ENCODE peak calls at places on chromosomes 13 and 19, in nine cellular contexts. One of them, this sample, is unnamed.
A peak's percentile ranks its signal among the peaks of the same experiment; 100 is the strongest.

GRCh38 chr13:109770436-109770835 is 15.9 kb downstream of the IRS2 start:
- DNase-seq in smooth muscle cell of the brain vasculature: no peak
- DNase-seq in right cardiac atrium: no peak
- DNase-seq in mucosa of descending colon: no peak
- DNase-seq in stomach: no peak
- DNase-seq in astrocyte of the cerebellum: no peak
- DNase-seq in effector CD4-positive, alpha-beta T cell: no peak
- DNase-seq in bronchial epithelial cell: no peak
- DNase-seq in nucleus accumbens: no peak
- DNase-seq in this sample: no peak

GRCh38 chr19:42140125-42140754 is 8.0 kb upstream of the POU2F2 start:
- DNase-seq in smooth muscle cell of the brain vasculature: peak; percentile 43
- DNase-seq in right cardiac atrium: peak; percentile 85
- DNase-seq in mucosa of descending colon: peak; percentile 69
- DNase-seq in stomach: peak; percentile 41
- DNase-seq in astrocyte of the cerebellum: peak; percentile 60
- DNase-seq in effector CD4-positive, alpha-beta T cell: no peak
- DNase-seq in bronchial epithelial cell: peak; percentile 42
- DNase-seq in nucleus accumbens: no peak
- DNase-seq in this sample: peak; percentile 82

GRCh38 chr19:46723023-46723461 is 6.1 kb upstream of the PRKD2 start:
- DNase-seq in smooth muscle cell of the brain vasculature: no peak
- DNase-seq in right cardiac atrium: peak; percentile 50
- DNase-seq in mucosa of descending colon: no peak
- DNase-seq in stomach: no peak
- DNase-seq in astrocyte of the cerebellum: no peak
- DNase-seq in effector CD4-positive, alpha-beta T cell: no peak
- DNase-seq in bronchial epithelial cell: no peak
- DNase-seq in nucleus accumbens: no peak
- DNase-seq in this sample: no peak

GRCh38 chr13:73782781-73783180 is 351.4 kb downstream of the KLF12 start:
- DNase-seq in smooth muscle cell of the brain vasculature: no peak
- DNase-seq in right cardiac atrium: no peak
- DNase-seq in mucosa of descending colon: no peak
- DNase-seq in stomach: no peak
- DNase-seq in astrocyte of the cerebellum: peak; percentile 34
- DNase-seq in effector CD4-positive, alpha-beta T cell: no peak
- DNase-seq in bronchial epithelial cell: no peak
- DNase-seq in nucleus accumbens: no peak
- DNase-seq in this sample: no peak

GRCh38 chr13:95083758-95084157 is 217.5 kb downstream of the ABCC4 start:
- DNase-seq in smooth muscle cell of the brain vasculature: no peak
- DNase-seq in right cardiac atrium: no peak
- DNase-seq in mucosa of descending colon: no peak
- DNase-seq in stomach: no peak
- DNase-seq in astrocyte of the cerebellum: no peak
- DNase-seq in effector CD4-positive, alpha-beta T cell: no peak
- DNase-seq in bronchial epithelial cell: peak; percentile 93
- DNase-seq in nucleus accumbens: no peak
- DNase-seq in this sample: peak; percentile 59

GRCh38 chr13:112204881-112205327 is 138.0 kb downstream of the SOX1 start:
- DNase-seq in smooth muscle cell of the brain vasculature: no peak
- DNase-seq in right cardiac atrium: no peak
- DNase-seq in mucosa of descending colon: no peak
- DNase-seq in stomach: no peak
- DNase-seq in astrocyte of the cerebellum: no peak
- DNase-seq in effector CD4-positive, alpha-beta T cell: no peak
- DNase-seq in bronchial epithelial cell: no peak
- DNase-seq in nucleus accumbens: no peak
- DNase-seq in this sample: no peak

GRCh38 chr19:29666634-29667389 is 1.6 kb downstream of the PLEKHF1 start:
- DNase-seq in smooth muscle cell of the brain vasculature: peak; percentile 87
- DNase-seq in right cardiac atrium: peak; percentile 90
- DNase-seq in mucosa of descending colon: peak; percentile 51
- DNase-seq in stomach: peak; percentile 54
- DNase-seq in astrocyte of the cerebellum: peak; percentile 73
- DNase-seq in effector CD4-positive, alpha-beta T cell: no peak
- DNase-seq in bronchial epithelial cell: no peak
- DNase-seq in nucleus accumbens: no peak
- DNase-seq in this sample: peak; percentile 70

GRCh38 chr13:61728468-61728867 is 312.8 kb upstream of the PCDH20 start:
- DNase-seq in smooth muscle cell of the brain vasculature: no peak
- DNase-seq in right cardiac atrium: no peak
- DNase-seq in mucosa of descending colon: no peak
- DNase-seq in stomach: no peak
- DNase-seq in astrocyte of the cerebellum: peak; percentile 65
- DNase-seq in effector CD4-positive, alpha-beta T cell: no peak
- DNase-seq in bronchial epithelial cell: peak; percentile 42
- DNase-seq in nucleus accumbens: no peak
- DNase-seq in this sample: peak; percentile 20

GRCh38 chr13:51315658-51316057 is 23.8 kb upstream of the SERPINE3 start:
- DNase-seq in smooth muscle cell of the brain vasculature: peak; percentile 36
- DNase-seq in right cardiac atrium: no peak
- DNase-seq in mucosa of descending colon: no peak
- DNase-seq in stomach: no peak
- DNase-seq in astrocyte of the cerebellum: no peak
- DNase-seq in effector CD4-positive, alpha-beta T cell: no peak
- DNase-seq in bronchial epithelial cell: no peak
- DNase-seq in nucleus accumbens: no peak
- DNase-seq in this sample: no peak

GRCh38 chr19:8361921-8362793 is 1.8 kb upstream of the ANGPTL4 start:
- DNase-seq in smooth muscle cell of the brain vasculature: no peak
- DNase-seq in right cardiac atrium: peak; percentile 97
- DNase-seq in mucosa of descending colon: peak; percentile 92
- DNase-seq in stomach: peak; percentile 98
- DNase-seq in astrocyte of the cerebellum: peak; percentile 85
- DNase-seq in effector CD4-positive, alpha-beta T cell: no peak
- DNase-seq in bronchial epithelial cell: peak; percentile 99
- DNase-seq in nucleus accumbens: peak; percentile 2
- DNase-seq in this sample: peak; percentile 96

GRCh38 chr19:17454579-17454978 is 6.1 kb upstream of the TMEM221 start:
- DNase-seq in smooth muscle cell of the brain vasculature: no peak
- DNase-seq in right cardiac atrium: peak; percentile 28
- DNase-seq in mucosa of descending colon: no peak
- DNase-seq in stomach: no peak
- DNase-seq in astrocyte of the cerebellum: no peak
- DNase-seq in effector CD4-positive, alpha-beta T cell: no peak
- DNase-seq in bronchial epithelial cell: no peak
- DNase-seq in nucleus accumbens: no peak
- DNase-seq in this sample: no peak

GRCh38 chr19:12802267-12803106 is 618 bp downstream of the THSD8 start:
- DNase-seq in smooth muscle cell of the brain vasculature: no peak
- DNase-seq in right cardiac atrium: no peak
- DNase-seq in mucosa of descending colon: peak; percentile 57
- DNase-seq in stomach: no peak
- DNase-seq in astrocyte of the cerebellum: no peak
- DNase-seq in effector CD4-positive, alpha-beta T cell: no peak
- DNase-seq in bronchial epithelial cell: no peak
- DNase-seq in nucleus accumbens: no peak
- DNase-seq in this sample: no peak

GRCh38 chr13:114219406-114219805 is 15.3 kb upstream of the CDC16 start:
- DNase-seq in smooth muscle cell of the brain vasculature: no peak
- DNase-seq in right cardiac atrium: no peak
- DNase-seq in mucosa of descending colon: no peak
- DNase-seq in stomach: no peak
- DNase-seq in astrocyte of the cerebellum: no peak
- DNase-seq in effector CD4-positive, alpha-beta T cell: no peak
- DNase-seq in bronchial epithelial cell: no peak
- DNase-seq in nucleus accumbens: no peak
- DNase-seq in this sample: no peak

GRCh38 chr19:35118268-35119026 is 2.8 kb downstream of the FXYD3 start:
- DNase-seq in smooth muscle cell of the brain vasculature: no peak
- DNase-seq in right cardiac atrium: peak; percentile 45
- DNase-seq in mucosa of descending colon: peak; percentile 63
- DNase-seq in stomach: peak; percentile 71
- DNase-seq in astrocyte of the cerebellum: no peak
- DNase-seq in effector CD4-positive, alpha-beta T cell: no peak
- DNase-seq in bronchial epithelial cell: no peak
- DNase-seq in nucleus accumbens: no peak
- DNase-seq in this sample: no peak

GRCh38 chr13:30735025-30735967 is at the start of gene ALOX5AP:
- DNase-seq in smooth muscle cell of the brain vasculature: no peak
- DNase-seq in right cardiac atrium: no peak
- DNase-seq in mucosa of descending colon: peak; percentile 29
- DNase-seq in stomach: peak; percentile 33
- DNase-seq in astrocyte of the cerebellum: no peak
- DNase-seq in effector CD4-positive, alpha-beta T cell: peak; percentile 17
- DNase-seq in bronchial epithelial cell: no peak
- DNase-seq in nucleus accumbens: no peak
- DNase-seq in this sample: no peak

GRCh38 chr19:56841194-56841546 is 644 bp upstream of the PEG3 start:
- DNase-seq in smooth muscle cell of the brain vasculature: no peak
- DNase-seq in right cardiac atrium: no peak
- DNase-seq in mucosa of descending colon: no peak
- DNase-seq in stomach: no peak
- DNase-seq in astrocyte of the cerebellum: no peak
- DNase-seq in effector CD4-positive, alpha-beta T cell: no peak
- DNase-seq in bronchial epithelial cell: no peak
- DNase-seq in nucleus accumbens: no peak
- DNase-seq in this sample: no peak

GRCh38 chr13:66424417-66424816 is 805.7 kb downstream of the PCDH9 start:
- DNase-seq in smooth muscle cell of the brain vasculature: no peak
- DNase-seq in right cardiac atrium: no peak
- DNase-seq in mucosa of descending colon: no peak
- DNase-seq in stomach: no peak
- DNase-seq in astrocyte of the cerebellum: peak; percentile 33
- DNase-seq in effector CD4-positive, alpha-beta T cell: no peak
- DNase-seq in bronchial epithelial cell: peak; percentile 36
- DNase-seq in nucleus accumbens: no peak
- DNase-seq in this sample: peak; percentile 17

GRCh38 chr19:38686530-38686888 is 39.1 kb downstream of the ACTN4 start:
- DNase-seq in smooth muscle cell of the brain vasculature: no peak
- DNase-seq in right cardiac atrium: peak; percentile 16
- DNase-seq in mucosa of descending colon: peak; percentile 46
- DNase-seq in stomach: no peak
- DNase-seq in astrocyte of the cerebellum: no peak
- DNase-seq in effector CD4-positive, alpha-beta T cell: peak; percentile 46
- DNase-seq in bronchial epithelial cell: no peak
- DNase-seq in nucleus accumbens: no peak
- DNase-seq in this sample: no peak

GRCh38 chr13:46588019-46588418 is 35.0 kb downstream of the LRCH1 start:
- DNase-seq in smooth muscle cell of the brain vasculature: no peak
- DNase-seq in right cardiac atrium: no peak
- DNase-seq in mucosa of descending colon: no peak
- DNase-seq in stomach: no peak
- DNase-seq in astrocyte of the cerebellum: no peak
- DNase-seq in effector CD4-positive, alpha-beta T cell: no peak
- DNase-seq in bronchial epithelial cell: no peak
- DNase-seq in nucleus accumbens: no peak
- DNase-seq in this sample: no peak

GRCh38 chr13:51027644-51028043 is 83.4 kb downstream of the C13orf42 start:
- DNase-seq in smooth muscle cell of the brain vasculature: no peak
- DNase-seq in right cardiac atrium: no peak
- DNase-seq in mucosa of descending colon: no peak
- DNase-seq in stomach: no peak
- DNase-seq in astrocyte of the cerebellum: no peak
- DNase-seq in effector CD4-positive, alpha-beta T cell: no peak
- DNase-seq in bronchial epithelial cell: no peak
- DNase-seq in nucleus accumbens: no peak
- DNase-seq in this sample: no peak

GRCh38 chr19:14536926-14537692 is 7.7 kb downstream of the TECR start:
- DNase-seq in smooth muscle cell of the brain vasculature: no peak
- DNase-seq in right cardiac atrium: peak; percentile 91
- DNase-seq in mucosa of descending colon: peak; percentile 87
- DNase-seq in stomach: peak; percentile 87
- DNase-seq in astrocyte of the cerebellum: no peak
- DNase-seq in effector CD4-positive, alpha-beta T cell: no peak
- DNase-seq in bronchial epithelial cell: peak; percentile 89
- DNase-seq in nucleus accumbens: no peak
- DNase-seq in this sample: peak; percentile 43

GRCh38 chr19:16836115-16836905 is 7.1 kb downstream of the SIN3B start:
- DNase-seq in smooth muscle cell of the brain vasculature: no peak
- DNase-seq in right cardiac atrium: no peak
- DNase-seq in mucosa of descending colon: peak; percentile 26
- DNase-seq in stomach: no peak
- DNase-seq in astrocyte of the cerebellum: no peak
- DNase-seq in effector CD4-positive, alpha-beta T cell: no peak
- DNase-seq in bronchial epithelial cell: peak; percentile 22
- DNase-seq in nucleus accumbens: no peak
- DNase-seq in this sample: no peak

GRCh38 chr13:51832471-51833152 is 12.4 kb downstream of the TMEM272 start:
- DNase-seq in smooth muscle cell of the brain vasculature: no peak
- DNase-seq in right cardiac atrium: no peak
- DNase-seq in mucosa of descending colon: peak; percentile 27
- DNase-seq in stomach: no peak
- DNase-seq in astrocyte of the cerebellum: no peak
- DNase-seq in effector CD4-positive, alpha-beta T cell: peak; percentile 48
- DNase-seq in bronchial epithelial cell: no peak
- DNase-seq in nucleus accumbens: no peak
- DNase-seq in this sample: peak; percentile 64

GRCh38 chr19:3506384-3507340 is 551 bp downstream of the FZR1 start:
- DNase-seq in smooth muscle cell of the brain vasculature: no peak
- DNase-seq in right cardiac atrium: no peak
- DNase-seq in mucosa of descending colon: peak; percentile 51
- DNase-seq in stomach: peak; percentile 30
- DNase-seq in astrocyte of the cerebellum: no peak
- DNase-seq in effector CD4-positive, alpha-beta T cell: peak; percentile 21
- DNase-seq in bronchial epithelial cell: no peak
- DNase-seq in nucleus accumbens: no peak
- DNase-seq in this sample: peak; percentile 24

GRCh38 chr19:3073931-3074595 is 11.8 kb upstream of the TLE5 start:
- DNase-seq in smooth muscle cell of the brain vasculature: no peak
- DNase-seq in right cardiac atrium: peak; percentile 74
- DNase-seq in mucosa of descending colon: no peak
- DNase-seq in stomach: no peak
- DNase-seq in astrocyte of the cerebellum: no peak
- DNase-seq in effector CD4-positive, alpha-beta T cell: no peak
- DNase-seq in bronchial epithelial cell: no peak
- DNase-seq in nucleus accumbens: no peak
- DNase-seq in this sample: no peak

GRCh38 chr19:36136975-36137686 is 2.7 kb upstream of the CAPNS1 start:
- DNase-seq in smooth muscle cell of the brain vasculature: no peak
- DNase-seq in right cardiac atrium: peak; percentile 78
- DNase-seq in mucosa of descending colon: peak; percentile 73
- DNase-seq in stomach: peak; percentile 80
- DNase-seq in astrocyte of the cerebellum: no peak
- DNase-seq in effector CD4-positive, alpha-beta T cell: no peak
- DNase-seq in bronchial epithelial cell: peak; percentile 95
- DNase-seq in nucleus accumbens: no peak
- DNase-seq in this sample: peak; percentile 81

GRCh38 chr19:1651548-1652394 is 644 bp downstream of the TCF3 start:
- DNase-seq in smooth muscle cell of the brain vasculature: no peak
- DNase-seq in right cardiac atrium: peak; percentile 79
- DNase-seq in mucosa of descending colon: peak; percentile 60
- DNase-seq in stomach: no peak
- DNase-seq in astrocyte of the cerebellum: no peak
- DNase-seq in effector CD4-positive, alpha-beta T cell: peak; percentile 32
- DNase-seq in bronchial epithelial cell: no peak
- DNase-seq in nucleus accumbens: no peak
- DNase-seq in this sample: peak; percentile 45

GRCh38 chr13:106348032-106348431 is 187.4 kb downstream of the EFNB2 start:
- DNase-seq in smooth muscle cell of the brain vasculature: no peak
- DNase-seq in right cardiac atrium: no peak
- DNase-seq in mucosa of descending colon: no peak
- DNase-seq in stomach: no peak
- DNase-seq in astrocyte of the cerebellum: peak; percentile 33
- DNase-seq in effector CD4-positive, alpha-beta T cell: no peak
- DNase-seq in bronchial epithelial cell: peak; percentile 90
- DNase-seq in nucleus accumbens: no peak
- DNase-seq in this sample: peak; percentile 34

GRCh38 chr13:76677047-76677446 is 209.2 kb downstream of the KCTD12 start:
- DNase-seq in smooth muscle cell of the brain vasculature: peak; percentile 88
- DNase-seq in right cardiac atrium: peak; percentile 84
- DNase-seq in mucosa of descending colon: peak; percentile 25
- DNase-seq in stomach: no peak
- DNase-seq in astrocyte of the cerebellum: peak; percentile 64
- DNase-seq in effector CD4-positive, alpha-beta T cell: no peak
- DNase-seq in bronchial epithelial cell: no peak
- DNase-seq in nucleus accumbens: no peak
- DNase-seq in this sample: peak; percentile 12

GRCh38 chr13:40024578-40024952 is 369.1 kb downstream of the COG6 start:
- DNase-seq in smooth muscle cell of the brain vasculature: no peak
- DNase-seq in right cardiac atrium: no peak
- DNase-seq in mucosa of descending colon: no peak
- DNase-seq in stomach: no peak
- DNase-seq in astrocyte of the cerebellum: no peak
- DNase-seq in effector CD4-positive, alpha-beta T cell: no peak
- DNase-seq in bronchial epithelial cell: no peak
- DNase-seq in nucleus accumbens: no peak
- DNase-seq in this sample: no peak

GRCh38 chr19:57583521-57584416 is at the start of gene ZIK1:
- DNase-seq in smooth muscle cell of the brain vasculature: peak; percentile 78
- DNase-seq in right cardiac atrium: peak; percentile 96
- DNase-seq in mucosa of descending colon: peak; percentile 87
- DNase-seq in stomach: peak; percentile 75
- DNase-seq in astrocyte of the cerebellum: peak; percentile 79
- DNase-seq in effector CD4-positive, alpha-beta T cell: peak; percentile 75
- DNase-seq in bronchial epithelial cell: peak; percentile 77
- DNase-seq in nucleus accumbens: peak; percentile 47
- DNase-seq in this sample: peak; percentile 96

This sample was measured in AG08395.